ENCODE peak calls at places on chromosomes 11 and 22, in six cellular contexts. One of them, this sample, is unnamed.

GRCh38 chr11:2293396-2294339 is 8.1 kb downstream of the C11orf21 start:
- DNase-seq in AG09309: no peak
- DNase-seq in fibroblast of mammary gland: no peak
- DNase-seq in LNCaP clone FGC: no peak
- DNase-seq in cardiac fibroblast: no peak
- DNase-seq in Caco-2: peak
- DNase-seq in this sample: no peak

GRCh38 chr22:28243539-28243938 is 324.5 kb upstream of the PITPNB start:
- DNase-seq in AG09309: no peak
- DNase-seq in fibroblast of mammary gland: peak
- DNase-seq in LNCaP clone FGC: no peak
- DNase-seq in cardiac fibroblast: peak
- DNase-seq in Caco-2: no peak
- DNase-seq in this sample: no peak

GRCh38 chr11:30501744-30502143 is 84.4 kb downstream of the MPPED2 start:
- DNase-seq in AG09309: no peak
- DNase-seq in fibroblast of mammary gland: no peak
- DNase-seq in LNCaP clone FGC: no peak
- DNase-seq in cardiac fibroblast: no peak
- DNase-seq in Caco-2: no peak
- DNase-seq in this sample: no peak

GRCh38 chr11:65258988-65259387 is 2.8 kb upstream of the POLA2 start:
- DNase-seq in AG09309: no peak
- DNase-seq in fibroblast of mammary gland: no peak
- DNase-seq in LNCaP clone FGC: no peak
- DNase-seq in cardiac fibroblast: no peak
- DNase-seq in Caco-2: no peak
- DNase-seq in this sample: no peak

GRCh38 chr22:49044776-49045175 is 782.9 kb downstream of the BRD1 start:
- DNase-seq in AG09309: no peak
- DNase-seq in fibroblast of mammary gland: no peak
- DNase-seq in LNCaP clone FGC: no peak
- DNase-seq in cardiac fibroblast: no peak
- DNase-seq in Caco-2: no peak
- DNase-seq in this sample: no peak

GRCh38 chr11:64850979-64851567 is 6.6 kb upstream of the CDC42BPG start:
- DNase-seq in AG09309: no peak
- DNase-seq in fibroblast of mammary gland: no peak
- DNase-seq in LNCaP clone FGC: no peak
- DNase-seq in cardiac fibroblast: no peak
- DNase-seq in Caco-2: no peak
- DNase-seq in this sample: no peak

GRCh38 chr11:77136074-77136473 is 8.0 kb downstream of the MYO7A start:
- DNase-seq in AG09309: no peak
- DNase-seq in fibroblast of mammary gland: peak
- DNase-seq in LNCaP clone FGC: no peak
- DNase-seq in cardiac fibroblast: peak
- DNase-seq in Caco-2: no peak
- DNase-seq in this sample: no peak

GRCh38 chr11:119371778-119372182 is 9.7 kb downstream of the USP2 start:
- DNase-seq in AG09309: no peak
- DNase-seq in fibroblast of mammary gland: no peak
- DNase-seq in LNCaP clone FGC: no peak
- DNase-seq in cardiac fibroblast: no peak
- DNase-seq in Caco-2: no peak
- DNase-seq in this sample: no peak

GRCh38 chr11:83185767-83186166 is 7.7 kb upstream of the ANKRD42 start:
- DNase-seq in AG09309: no peak
- DNase-seq in fibroblast of mammary gland: no peak
- DNase-seq in LNCaP clone FGC: no peak
- DNase-seq in cardiac fibroblast: no peak
- DNase-seq in Caco-2: no peak
- DNase-seq in this sample: no peak

GRCh38 chr11:6353367-6353987 is 33.2 kb upstream of the CAVIN3 start:
- DNase-seq in AG09309: no peak
- DNase-seq in fibroblast of mammary gland: peak
- DNase-seq in LNCaP clone FGC: peak
- DNase-seq in cardiac fibroblast: peak
- DNase-seq in Caco-2: peak
- DNase-seq in this sample: peak

GRCh38 chr11:18408558-18409242 is 3.4 kb upstream of the LDHC start:
- DNase-seq in AG09309: no peak
- DNase-seq in fibroblast of mammary gland: no peak
- DNase-seq in LNCaP clone FGC: no peak
- DNase-seq in cardiac fibroblast: peak
- DNase-seq in Caco-2: no peak
- DNase-seq in this sample: no peak

GRCh38 chr22:38298312-38299000 is 18.8 kb downstream of the CSNK1E start:
- DNase-seq in AG09309: peak
- DNase-seq in fibroblast of mammary gland: peak
- DNase-seq in LNCaP clone FGC: no peak
- DNase-seq in cardiac fibroblast: peak
- DNase-seq in Caco-2: no peak
- DNase-seq in this sample: peak

GRCh38 chr22:36863979-36864378 is 3.2 kb downstream of the NCF4 start:
- DNase-seq in AG09309: no peak
- DNase-seq in fibroblast of mammary gland: no peak
- DNase-seq in LNCaP clone FGC: no peak
- DNase-seq in cardiac fibroblast: no peak
- DNase-seq in Caco-2: no peak
- DNase-seq in this sample: no peak

GRCh38 chr11:32864555-32864954 is 28.1 kb upstream of the QSER1 start:
- DNase-seq in AG09309: no peak
- DNase-seq in fibroblast of mammary gland: no peak
- DNase-seq in LNCaP clone FGC: no peak
- DNase-seq in cardiac fibroblast: no peak
- DNase-seq in Caco-2: no peak
- DNase-seq in this sample: no peak

GRCh38 chr11:27699242-27699925 is 871 bp downstream of the BDNF start:
- DNase-seq in AG09309: no peak
- DNase-seq in fibroblast of mammary gland: peak
- DNase-seq in LNCaP clone FGC: no peak
- DNase-seq in cardiac fibroblast: peak
- DNase-seq in Caco-2: no peak
- DNase-seq in this sample: no peak

GRCh38 chr11:75852406-75853017 is 37.5 kb downstream of the UVRAG start:
- DNase-seq in AG09309: no peak
- DNase-seq in fibroblast of mammary gland: no peak
- DNase-seq in LNCaP clone FGC: no peak
- DNase-seq in cardiac fibroblast: no peak
- DNase-seq in Caco-2: no peak
- DNase-seq in this sample: no peak

GRCh38 chr22:27065259-27065658 is 407.9 kb downstream of the MIAT start:
- DNase-seq in AG09309: no peak
- DNase-seq in fibroblast of mammary gland: no peak
- DNase-seq in LNCaP clone FGC: no peak
- DNase-seq in cardiac fibroblast: no peak
- DNase-seq in Caco-2: no peak
- DNase-seq in this sample: no peak

GRCh38 chr22:45051946-45052345 is 42.1 kb upstream of the PHF21B start:
- DNase-seq in AG09309: no peak
- DNase-seq in fibroblast of mammary gland: no peak
- DNase-seq in LNCaP clone FGC: no peak
- DNase-seq in cardiac fibroblast: no peak
- DNase-seq in Caco-2: no peak
- DNase-seq in this sample: no peak

GRCh38 chr22:17106785-17107546 is 14.2 kb downstream of the TMEM121B start:
- DNase-seq in AG09309: no peak
- DNase-seq in fibroblast of mammary gland: no peak
- DNase-seq in LNCaP clone FGC: no peak
- DNase-seq in cardiac fibroblast: no peak
- DNase-seq in Caco-2: no peak
- DNase-seq in this sample: no peak

GRCh38 chr22:23613193-23613973 is 18.7 kb downstream of the DRICH1 start:
- DNase-seq in AG09309: no peak
- DNase-seq in fibroblast of mammary gland: peak
- DNase-seq in LNCaP clone FGC: no peak
- DNase-seq in cardiac fibroblast: no peak
- DNase-seq in Caco-2: no peak
- DNase-seq in this sample: no peak

GRCh38 chr11:109040303-109040702 is 375.4 kb downstream of the DDX10 start:
- DNase-seq in AG09309: no peak
- DNase-seq in fibroblast of mammary gland: no peak
- DNase-seq in LNCaP clone FGC: no peak
- DNase-seq in cardiac fibroblast: no peak
- DNase-seq in Caco-2: peak
- DNase-seq in this sample: no peak

GRCh38 chr11:59212744-59213573 is at the start of gene MPEG1:
- DNase-seq in AG09309: no peak
- DNase-seq in fibroblast of mammary gland: no peak
- DNase-seq in LNCaP clone FGC: no peak
- DNase-seq in cardiac fibroblast: no peak
- DNase-seq in Caco-2: no peak
- DNase-seq in this sample: no peak

GRCh38 chr11:126408901-126409670 is 53.6 kb downstream of the ST3GAL4 start:
- DNase-seq in AG09309: no peak
- DNase-seq in fibroblast of mammary gland: no peak
- DNase-seq in LNCaP clone FGC: no peak
- DNase-seq in cardiac fibroblast: no peak
- DNase-seq in Caco-2: no peak
- DNase-seq in this sample: no peak

GRCh38 chr22:45205624-45205925 is 35.1 kb downstream of the KIAA0930 start:
- DNase-seq in AG09309: no peak
- DNase-seq in fibroblast of mammary gland: no peak
- DNase-seq in LNCaP clone FGC: no peak
- DNase-seq in cardiac fibroblast: no peak
- DNase-seq in Caco-2: no peak
- DNase-seq in this sample: no peak

GRCh38 chr11:73310076-73310475 is 2.0 kb downstream of the ARHGEF17 start:
- DNase-seq in AG09309: no peak
- DNase-seq in fibroblast of mammary gland: no peak
- DNase-seq in LNCaP clone FGC: no peak
- DNase-seq in cardiac fibroblast: no peak
- DNase-seq in Caco-2: no peak
- DNase-seq in this sample: no peak
- H3K4me3 ChIP-seq in AG09309: peak
- H3K4me3 ChIP-seq in fibroblast of mammary gland: peak
- H3K4me3 ChIP-seq in LNCaP clone FGC: no peak
- H3K4me3 ChIP-seq in cardiac fibroblast: peak
- H3K4me3 ChIP-seq in Caco-2: peak
- H3K4me3 ChIP-seq in this sample: peak

DNA sequence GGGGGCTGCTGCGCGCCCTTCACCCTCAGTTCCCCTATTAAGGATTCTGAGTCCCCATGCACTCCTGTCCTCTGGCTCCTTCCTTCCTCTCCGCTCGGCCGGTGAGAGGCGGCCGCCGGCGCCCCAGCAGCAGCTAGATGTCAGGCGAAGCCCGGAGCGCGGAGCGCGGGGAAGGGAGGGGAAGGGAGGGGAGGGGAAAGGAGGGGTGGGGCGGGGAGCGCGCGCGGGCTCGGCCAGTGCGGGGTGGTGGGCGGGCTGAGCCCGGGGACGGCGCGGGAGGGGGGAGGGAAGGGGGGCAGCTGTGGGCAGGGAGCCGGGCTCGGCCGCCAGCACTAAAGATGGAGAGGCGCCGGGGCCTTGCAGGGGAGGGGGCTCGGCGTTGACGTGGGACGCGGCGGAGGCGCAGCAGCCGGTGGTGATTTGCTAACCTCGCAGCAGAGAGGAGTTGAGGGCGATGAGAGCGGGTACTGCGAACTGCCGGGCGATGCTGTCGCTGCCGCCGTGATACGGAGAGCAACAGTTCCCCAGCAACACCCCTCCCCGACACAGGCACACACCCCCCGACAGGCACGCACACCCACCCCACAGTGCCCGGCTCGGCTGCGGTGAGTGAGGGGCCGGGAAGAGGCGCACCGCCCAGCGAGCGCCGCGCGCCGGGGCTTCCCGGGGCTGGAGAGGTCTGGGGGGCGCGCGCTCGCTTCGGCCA is at the start of gene ZBTB16:
- DNase-seq in AG09309: no peak
- DNase-seq in fibroblast of mammary gland: peak
- DNase-seq in LNCaP clone FGC: peak
- DNase-seq in cardiac fibroblast: peak
- DNase-seq in Caco-2: peak
- DNase-seq in this sample: no peak
- TF ChIP-seq CTCF in AG09309: no peak
- TF ChIP-seq CTCF in fibroblast of mammary gland: peak
- TF ChIP-seq CTCF in LNCaP clone FGC: peak
- TF ChIP-seq CTCF in cardiac fibroblast: peak
- TF ChIP-seq CTCF in Caco-2: peak
- TF ChIP-seq CTCF in this sample: no peak

GRCh38 chr11:35943761-35944502 is at the start of gene LDLRAD3:
- DNase-seq in AG09309: peak
- DNase-seq in fibroblast of mammary gland: peak
- DNase-seq in LNCaP clone FGC: no peak
- DNase-seq in cardiac fibroblast: peak
- DNase-seq in Caco-2: peak
- DNase-seq in this sample: no peak
- H3K4me3 ChIP-seq in AG09309: peak
- H3K4me3 ChIP-seq in fibroblast of mammary gland: peak
- H3K4me3 ChIP-seq in LNCaP clone FGC: peak
- H3K4me3 ChIP-seq in cardiac fibroblast: peak
- H3K4me3 ChIP-seq in Caco-2: peak
- H3K4me3 ChIP-seq in this sample: peak

GRCh38 chr11:72704028-72704782 is 30.0 kb upstream of the PDE2A start:
- DNase-seq in AG09309: no peak
- DNase-seq in fibroblast of mammary gland: peak
- DNase-seq in LNCaP clone FGC: no peak
- DNase-seq in cardiac fibroblast: peak
- DNase-seq in Caco-2: peak
- DNase-seq in this sample: no peak
- TF ChIP-seq CTCF in AG09309: peak
- TF ChIP-seq CTCF in fibroblast of mammary gland: peak
- TF ChIP-seq CTCF in LNCaP clone FGC: no peak
- TF ChIP-seq CTCF in cardiac fibroblast: peak
- TF ChIP-seq CTCF in Caco-2: no peak
- TF ChIP-seq CTCF in this sample: no peak

DNA sequence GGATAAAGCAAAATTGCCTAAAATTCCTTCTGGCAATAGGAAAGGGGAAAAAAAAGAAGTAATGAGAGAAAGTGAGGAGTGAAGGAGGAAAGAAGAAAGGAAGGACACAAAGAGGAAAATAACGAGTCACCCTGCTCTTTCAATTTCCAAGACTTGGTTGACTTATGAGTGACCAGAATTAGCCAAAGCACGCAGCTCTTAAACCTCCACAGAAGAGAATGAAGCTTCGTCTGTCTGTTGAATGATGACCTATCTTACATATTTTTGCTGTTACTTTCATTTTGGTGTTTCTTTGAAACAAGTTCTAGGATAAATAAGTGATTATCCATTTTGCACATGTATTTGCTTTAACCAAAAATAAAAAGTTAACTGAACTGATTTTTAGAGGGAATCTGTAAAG is 728 bp downstream of the MMP27 start:
- DNase-seq in AG09309: no peak
- DNase-seq in fibroblast of mammary gland: peak
- DNase-seq in LNCaP clone FGC: no peak
- DNase-seq in cardiac fibroblast: no peak
- DNase-seq in Caco-2: no peak
- DNase-seq in this sample: no peak
- H3K4me3 ChIP-seq in AG09309: no peak
- H3K4me3 ChIP-seq in fibroblast of mammary gland: no peak
- H3K4me3 ChIP-seq in LNCaP clone FGC: no peak
- H3K4me3 ChIP-seq in cardiac fibroblast: no peak
- H3K4me3 ChIP-seq in Caco-2: no peak
- H3K4me3 ChIP-seq in this sample: no peak

GRCh38 chr11:61728066-61728939 is 24.1 kb upstream of the MYRF start:
- DNase-seq in AG09309: no peak
- DNase-seq in fibroblast of mammary gland: no peak
- DNase-seq in LNCaP clone FGC: no peak
- DNase-seq in cardiac fibroblast: no peak
- DNase-seq in Caco-2: no peak
- DNase-seq in this sample: no peak
- TF ChIP-seq CTCF in AG09309: no peak
- TF ChIP-seq CTCF in fibroblast of mammary gland: no peak
- TF ChIP-seq CTCF in LNCaP clone FGC: no peak
- TF ChIP-seq CTCF in cardiac fibroblast: no peak
- TF ChIP-seq CTCF in Caco-2: peak
- TF ChIP-seq CTCF in this sample: peak